ENCODE peak calls at places on chromosomes 4 and X, in ten cellular contexts. K is NCI-H510A treated with DMSO at 0.1 percent for 48 hours, Q is T-helper 2 cell, G is OCI-M1, P is kidney epithelial cell, A is progenitor cell of endocrine pancreas, U is putamen, X is HFF-Myc, B is left colon, N is upper lobe of right lung. E is an unnamed sample.

GRCh38 chrX:124796989-124797388 is 450.6 kb downstream of the SH2D1A start:
- DNase-seq in A (no peak), U (no peak), Q (no peak), P (no peak), N (no peak), G (no peak), X (no peak), B (no peak), K (no peak), E (no peak)

GRCh38 chr4:184528713-184529112 is 54.4 kb upstream of the IRF2 start:
- DNase-seq in P (no peak), X (no peak), A (no peak), N (no peak), K (no peak), U (no peak), B (no peak), G (no peak), Q (no peak), E (no peak)

GRCh38 chr4:140662082-140662869 is 93.5 kb upstream of the UCP1 start:
- DNase-seq in Q (no peak), N (no peak), A (no peak), X (no peak), B (no peak), K (no peak), G (no peak), U (no peak), P (peak; percentile 32), E (no peak)

GRCh38 chr4:41360911-41361830 is 104.4 kb downstream of the UCHL1 start:
- DNase-seq in K (peak; percentile 24), A (peak; percentile 25), B (peak; percentile 33), U (peak; percentile 64), Q (no peak), X (no peak), G (no peak), P (no peak), N (peak; percentile 74), E (peak; percentile 37)

GRCh38 chrX:103343105-103343504 is 13.1 kb downstream of the TCEAL7 start:
- DNase-seq in K (peak; percentile 13), B (no peak), A (no peak), P (no peak), U (peak; percentile 28), X (no peak), N (no peak), G (peak; percentile 71), Q (peak; percentile 6), E (peak; percentile 43)

GRCh38 chrX:71540801-71541545 is 8.1 kb downstream of the OGT start:
- DNase-seq in P (no peak), G (no peak), B (no peak), K (no peak), A (no peak), N (no peak), Q (no peak), X (no peak), U (no peak), E (no peak)

GRCh38 chr4:157706134-157706533 is 466.7 kb downstream of the GASK1B start:
- DNase-seq in G (no peak), A (no peak), B (no peak), K (no peak), Q (no peak), N (no peak), X (no peak), U (no peak), P (no peak), E (no peak)

GRCh38 chrX:46770817-46771163 is 11.9 kb upstream of the SLC9A7 start:
- DNase-seq in X (no peak), N (no peak), K (no peak), B (no peak), P (peak; percentile 57), A (no peak), Q (no peak), G (no peak), U (no peak), E (no peak)

GRCh38 chr4:177118596-177118995 is 191.1 kb upstream of the NEIL3 start:
- DNase-seq in X (peak; percentile 69), K (no peak), G (peak; percentile 16), Q (no peak), A (no peak), P (no peak), B (no peak), N (no peak), U (no peak), E (no peak)

GRCh38 chrX:43882294-43882681 is at the start of gene MAOB:
- DNase-seq in B (peak; percentile 30), P (no peak), Q (no peak), N (peak; percentile 72), A (no peak), K (peak; percentile 0), X (no peak), U (peak; percentile 24), G (peak; percentile 11), E (no peak)

GRCh38 chrX:110561036-110561435 is 202.4 kb downstream of the RTL9 start:
- DNase-seq in B (no peak), U (no peak), A (no peak), P (no peak), X (no peak), K (no peak), Q (no peak), G (no peak), N (no peak), E (no peak)

GRCh38 chrX:48101443-48101842 is 29.0 kb upstream of the SPACA5B start:
- DNase-seq in X (no peak), B (no peak), A (no peak), K (no peak), N (no peak), Q (no peak), U (no peak), P (no peak), G (no peak), E (no peak)

E was measured in NCI-H2227 treated with DMSO at 0.1 percent for 48 hours.